ENCODE peak calls at places on chromosomes 3 and 15, in five cellular contexts. D, R, A, Z and K are unnamed samples.

GRCh38 chr3:114675104-114675503 is 381.3 kb downstream of the TIGIT start:
- DNase-seq in D (no peak), R (no peak), A (no peak), Z (no peak), K (no peak)

GRCh38 chr15:29570121-29570930 is 251.9 kb downstream of the TJP1 start:
- DNase-seq in D (no peak), R (peak; percentile 58), A (no peak), Z (no peak), K (no peak)

GRCh38 chr3:104523136-104523535 is 843.6 kb upstream of the ALCAM start:
- DNase-seq in D (no peak), R (no peak), A (no peak), Z (no peak), K (no peak)

GRCh38 chr3:169923189-169923588 is 11.8 kb downstream of the SAMD7 start:
- DNase-seq in D (no peak), R (no peak), A (peak; percentile 6), Z (no peak), K (no peak)

GRCh38 chr3:128383316-128384235 is 83.1 kb downstream of the DNAJB8 start:
- DNase-seq in D (peak; percentile 83), R (no peak), A (peak; percentile 37), Z (no peak), K (no peak)

GRCh38 chr3:13824521-13825316 is 55.2 kb downstream of the WNT7A start:
- DNase-seq in D (no peak), R (no peak), A (no peak), Z (no peak), K (no peak)

GRCh38 chr3:15495461-15496340 is 25.8 kb downstream of the COLQ start:
- DNase-seq in D (no peak), R (no peak), A (no peak), Z (no peak), K (no peak)

GRCh38 chr15:58146734-58147133 is 8.6 kb downstream of the AQP9 start:
- DNase-seq in D (no peak), R (no peak), A (no peak), Z (no peak), K (no peak)

GRCh38 chr15:24898715-24899278 is 56.0 kb upstream of the SNRPN start:
- DNase-seq in D (no peak), R (peak; percentile 63), A (no peak), Z (no peak), K (peak; percentile 58)

GRCh38 chr3:127544151-127544805 is 46.3 kb downstream of the TPRA1 start:
- DNase-seq in D (peak; percentile 72), R (peak; percentile 87), A (peak; percentile 70), Z (no peak), K (no peak)

GRCh38 chr3:59327324-59327939 is 277.6 kb upstream of the CFAP20DC start:
- DNase-seq in D (no peak), R (no peak), A (no peak), Z (no peak), K (no peak)

GRCh38 chr3:24680214-24680967 is 185.7 kb upstream of the THRB start:
- DNase-seq in D (peak; percentile 73), R (peak; percentile 83), A (peak; percentile 29), Z (no peak), K (peak; percentile 96)

GRCh38 chr3:133377396-133377795 is 22.5 kb upstream of the BFSP2 start:
- DNase-seq in D (no peak), R (no peak), A (peak; percentile 28), Z (no peak), K (no peak)

GRCh38 chr15:88256261-88257230 is at the start of gene NTRK3:
- DNase-seq in D (no peak), R (peak; percentile 63), A (no peak), Z (no peak), K (no peak)

GRCh38 chr15:101014921-101015841 is 96.0 kb downstream of the LRRK1 start:
- DNase-seq in D (peak; percentile 82), R (peak; percentile 87), A (peak; percentile 53), Z (peak; percentile 5), K (no peak)

GRCh38 chr3:50587806-50588758 is 18.8 kb downstream of the HEMK1 start:
- DNase-seq in D (no peak), R (no peak), A (peak; percentile 57), Z (peak; percentile 32), K (no peak)

GRCh38 chr3:127204841-127205582 is 12.1 kb downstream of the PRR23E start:
- DNase-seq in D (no peak), R (no peak), A (no peak), Z (no peak), K (no peak)

GRCh38 chr3:176789281-176789705 is 408.0 kb downstream of the TBL1XR1 start:
- DNase-seq in D (no peak), R (no peak), A (no peak), Z (no peak), K (no peak)

GRCh38 chr15:76987896-76988860 is 6.7 kb upstream of the PSTPIP1 start:
- DNase-seq in D (peak; percentile 33), R (peak; percentile 8), A (no peak), Z (peak; percentile 90), K (no peak)

GRCh38 chr3:112770026-112770626 is 76.5 kb downstream of the CD200R1L start:
- DNase-seq in D (peak; percentile 31), R (peak; percentile 43), A (no peak), Z (no peak), K (peak; percentile 13)

GRCh38 chr3:128455786-128456748 is 10.6 kb downstream of the DNAJB8 start:
- DNase-seq in D (no peak), R (no peak), A (no peak), Z (no peak), K (no peak)

GRCh38 chr3:149892371-149892770 is 78.3 kb downstream of the PFN2 start:
- DNase-seq in D (no peak), R (no peak), A (no peak), Z (no peak), K (no peak)

GRCh38 chr15:32656091-32656860 is 14.8 kb downstream of the SCG5 start:
- DNase-seq in D (no peak), R (no peak), A (no peak), Z (no peak), K (no peak)

GRCh38 chr3:59704292-59704691 is 654.5 kb upstream of the CFAP20DC start:
- DNase-seq in D (no peak), R (no peak), A (no peak), Z (no peak), K (no peak)

GRCh38 chr3:113495035-113495434 is 19.9 kb downstream of the SPICE1 start:
- DNase-seq in D (no peak), R (no peak), A (peak; percentile 34), Z (no peak), K (no peak)

GRCh38 chr3:30504939-30505338 is 101.5 kb upstream of the TGFBR2 start:
- DNase-seq in D (no peak), R (no peak), A (no peak), Z (no peak), K (no peak)

GRCh38 chr3:124845406-124845805 is 41.8 kb downstream of the ITGB5 start:
- DNase-seq in D (no peak), R (no peak), A (no peak), Z (no peak), K (no peak)

GRCh38 chr3:147130461-147130860 is 275.9 kb downstream of the ZIC4 start:
- DNase-seq in D (no peak), R (no peak), A (no peak), Z (no peak), K (no peak)

GRCh38 chr15:67051088-67051659 is 14.2 kb upstream of the SMAD3 start:
- DNase-seq in D (no peak), R (no peak), A (no peak), Z (no peak), K (no peak)
- TF ChIP-seq ATF2 in D (no peak), R (no peak), A (no peak), Z (no peak), K (no peak)

DNA sequence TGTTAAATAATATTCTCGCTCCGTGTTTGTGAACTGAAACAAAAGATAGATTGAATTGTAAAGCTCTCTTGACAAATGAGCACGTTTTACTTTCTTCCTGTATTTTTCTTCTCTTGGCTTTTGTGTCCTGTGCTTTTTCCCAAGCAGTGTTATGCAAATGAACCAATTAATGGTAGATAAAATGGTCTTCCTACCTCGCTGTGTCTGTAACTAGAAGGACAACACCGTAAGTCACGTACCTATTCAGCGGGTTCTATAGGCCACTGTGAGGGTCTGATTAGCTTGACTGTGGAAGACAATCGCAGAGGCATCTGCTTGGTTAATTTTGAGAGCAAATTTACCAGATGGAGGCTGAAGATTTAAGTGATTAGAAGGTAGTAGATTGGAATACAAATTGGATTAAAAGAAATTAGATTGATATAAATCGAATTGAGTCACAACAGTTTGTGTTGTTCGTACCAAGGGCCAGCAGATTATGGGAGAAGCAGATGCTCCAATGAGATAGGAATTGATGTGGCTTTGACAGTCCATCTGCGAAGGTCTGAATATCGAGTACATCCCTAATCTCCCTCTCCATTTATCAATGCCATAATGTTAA is 40.2 kb downstream of the ROBO2 start:
- DNase-seq in D (no peak), R (no peak), A (no peak), Z (no peak), K (peak; percentile 13)
- TF ChIP-seq ATF2 in D (no peak), R (no peak), A (no peak), Z (no peak), K (no peak)

GRCh38 chr15:69648775-69649735 is 196.4 kb downstream of the RPLP1 start:
- DNase-seq in D (no peak), R (peak; percentile 64), A (no peak), Z (no peak), K (peak; percentile 61)
- TF ChIP-seq ATF2 in D (no peak), R (no peak), A (no peak), Z (no peak), K (no peak)

DNA sequence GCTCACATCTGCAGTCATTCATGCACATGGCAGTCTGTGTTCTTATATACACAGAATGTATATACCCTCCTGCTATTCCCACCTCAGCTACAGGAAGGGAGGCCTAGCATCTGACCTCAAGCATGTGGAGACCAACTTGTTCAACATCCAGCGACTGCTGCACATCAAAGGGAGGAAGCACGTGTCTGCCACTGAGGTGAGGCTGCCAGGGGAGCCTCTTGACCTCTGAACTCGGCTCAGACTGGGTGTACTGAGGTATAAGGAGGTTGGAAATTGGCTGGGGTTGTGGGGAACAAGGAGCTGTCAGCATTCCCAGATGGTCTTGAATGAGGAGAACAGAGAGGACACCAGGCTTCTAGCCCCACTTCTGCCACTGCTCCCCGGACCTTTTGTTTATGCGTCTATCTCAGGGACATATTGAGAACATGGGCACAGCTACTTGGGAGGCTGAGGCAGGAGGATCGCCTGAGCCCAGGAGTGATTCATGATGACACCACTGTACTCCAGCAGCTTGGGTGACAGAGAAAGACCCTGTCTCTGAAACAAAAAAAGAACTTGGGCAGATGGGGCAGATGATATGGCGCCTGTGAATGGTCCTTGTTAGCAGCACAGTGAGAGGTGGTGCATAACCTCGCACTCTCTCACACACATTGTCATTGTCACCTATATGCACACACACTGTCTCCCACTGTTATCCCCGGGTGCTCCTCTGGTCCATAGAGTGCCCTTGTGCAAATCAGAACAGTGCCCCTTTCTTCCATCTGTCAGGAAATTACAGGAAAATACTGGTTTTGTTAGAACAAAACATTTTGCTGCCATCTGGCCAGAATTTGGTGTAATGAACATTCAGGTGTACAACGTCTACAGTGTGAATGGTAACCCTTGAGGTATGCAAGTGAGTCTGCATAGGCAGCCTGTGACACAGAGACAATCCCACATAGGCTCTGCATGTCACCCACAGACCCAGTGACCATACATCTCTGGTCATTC is 5.4 kb downstream of the VILL start:
- DNase-seq in D (no peak), R (peak; percentile 5), A (peak; percentile 39), Z (no peak), K (no peak)
- TF ChIP-seq ATF2 in D (no peak), R (no peak), A (no peak), Z (no peak), K (no peak)

GRCh38 chr3:184811034-184811433 is 932 bp upstream of the VPS8 start:
- DNase-seq in D (no peak), R (no peak), A (no peak), Z (no peak), K (no peak)
- TF ChIP-seq ATF2 in D (no peak), R (no peak), A (no peak), Z (no peak), K (no peak)